ENCODE peak calls at places on chromosome X, in ten cellular contexts. One of them, this sample, is unnamed.

GRCh38 chrX:71992711-71993110 is 82.1 kb downstream of the NHSL2 start:
- DNase-seq in HEK293T: no peak
- DNase-seq in ureter: no peak
- DNase-seq in astrocyte: no peak
- DNase-seq in GM10248: no peak
- DNase-seq in activated CD8-positive, alpha-beta memory T cell treated with anti-CD3 and anti-CD28 coated beads for 24 hours: no peak
- DNase-seq in activated naive CD4-positive, alpha-beta T cell treated with anti-CD3 and anti-CD28 coated beads, Interleukin-2, amount 10 ng/mL, durations not matched to agents 7 days and 5 days: peak
- DNase-seq in GM13976: no peak
- DNase-seq in breast epithelium: no peak
- DNase-seq in anterior cingulate cortex: no peak
- DNase-seq in this sample: no peak

GRCh38 chrX:20378291-20378920 is 111.7 kb upstream of the RPS6KA3 start:
- DNase-seq in GM13976: no peak
- DNase-seq in activated CD8-positive, alpha-beta memory T cell treated with anti-CD3 and anti-CD28 coated beads for 24 hours: no peak
- DNase-seq in breast epithelium: no peak
- DNase-seq in HEK293T: no peak
- DNase-seq in GM10248: peak
- DNase-seq in anterior cingulate cortex: no peak
- DNase-seq in ureter: no peak
- DNase-seq in astrocyte: peak
- DNase-seq in activated naive CD4-positive, alpha-beta T cell treated with anti-CD3 and anti-CD28 coated beads, Interleukin-2, amount 10 ng/mL, durations not matched to agents 7 days and 5 days: peak
- DNase-seq in this sample: no peak

GRCh38 chrX:72526534-72527508 is 45.8 kb downstream of the HDAC8 start:
- DNase-seq in breast epithelium: no peak
- DNase-seq in activated CD8-positive, alpha-beta memory T cell treated with anti-CD3 and anti-CD28 coated beads for 24 hours: no peak
- DNase-seq in GM13976: no peak
- DNase-seq in ureter: no peak
- DNase-seq in astrocyte: peak
- DNase-seq in GM10248: no peak
- DNase-seq in HEK293T: no peak
- DNase-seq in activated naive CD4-positive, alpha-beta T cell treated with anti-CD3 and anti-CD28 coated beads, Interleukin-2, amount 10 ng/mL, durations not matched to agents 7 days and 5 days: no peak
- DNase-seq in anterior cingulate cortex: no peak
- DNase-seq in this sample: no peak

GRCh38 chrX:136162827-136163427 is 15.6 kb downstream of the FHL1 start:
- DNase-seq in GM13976: peak
- DNase-seq in activated naive CD4-positive, alpha-beta T cell treated with anti-CD3 and anti-CD28 coated beads, Interleukin-2, amount 10 ng/mL, durations not matched to agents 7 days and 5 days: peak
- DNase-seq in GM10248: peak
- DNase-seq in ureter: no peak
- DNase-seq in anterior cingulate cortex: peak
- DNase-seq in astrocyte: no peak
- DNase-seq in activated CD8-positive, alpha-beta memory T cell treated with anti-CD3 and anti-CD28 coated beads for 24 hours: peak
- DNase-seq in breast epithelium: no peak
- DNase-seq in HEK293T: peak
- DNase-seq in this sample: peak

GRCh38 chrX:53280703-53281320 is 572 bp downstream of the IQSEC2 start:
- DNase-seq in activated naive CD4-positive, alpha-beta T cell treated with anti-CD3 and anti-CD28 coated beads, Interleukin-2, amount 10 ng/mL, durations not matched to agents 7 days and 5 days: no peak
- DNase-seq in GM10248: no peak
- DNase-seq in astrocyte: peak
- DNase-seq in HEK293T: no peak
- DNase-seq in ureter: no peak
- DNase-seq in anterior cingulate cortex: no peak
- DNase-seq in breast epithelium: no peak
- DNase-seq in GM13976: no peak
- DNase-seq in activated CD8-positive, alpha-beta memory T cell treated with anti-CD3 and anti-CD28 coated beads for 24 hours: no peak
- DNase-seq in this sample: peak

GRCh38 chrX:149259241-149259640 is 245.9 kb downstream of the IDS start:
- DNase-seq in astrocyte: peak
- DNase-seq in breast epithelium: no peak
- DNase-seq in anterior cingulate cortex: no peak
- DNase-seq in HEK293T: no peak
- DNase-seq in GM13976: no peak
- DNase-seq in GM10248: no peak
- DNase-seq in ureter: no peak
- DNase-seq in activated naive CD4-positive, alpha-beta T cell treated with anti-CD3 and anti-CD28 coated beads, Interleukin-2, amount 10 ng/mL, durations not matched to agents 7 days and 5 days: no peak
- DNase-seq in activated CD8-positive, alpha-beta memory T cell treated with anti-CD3 and anti-CD28 coated beads for 24 hours: no peak
- DNase-seq in this sample: no peak

GRCh38 chrX:100829730-100830129 is 9.5 kb downstream of the CSTF2 start:
- DNase-seq in ureter: no peak
- DNase-seq in activated CD8-positive, alpha-beta memory T cell treated with anti-CD3 and anti-CD28 coated beads for 24 hours: no peak
- DNase-seq in activated naive CD4-positive, alpha-beta T cell treated with anti-CD3 and anti-CD28 coated beads, Interleukin-2, amount 10 ng/mL, durations not matched to agents 7 days and 5 days: no peak
- DNase-seq in GM13976: no peak
- DNase-seq in astrocyte: peak
- DNase-seq in GM10248: peak
- DNase-seq in breast epithelium: no peak
- DNase-seq in anterior cingulate cortex: no peak
- DNase-seq in HEK293T: no peak
- DNase-seq in this sample: no peak

GRCh38 chrX:69109036-69109663 is 56.1 kb downstream of the PJA1 start:
- DNase-seq in astrocyte: no peak
- DNase-seq in activated CD8-positive, alpha-beta memory T cell treated with anti-CD3 and anti-CD28 coated beads for 24 hours: no peak
- DNase-seq in HEK293T: no peak
- DNase-seq in ureter: no peak
- DNase-seq in GM10248: no peak
- DNase-seq in activated naive CD4-positive, alpha-beta T cell treated with anti-CD3 and anti-CD28 coated beads, Interleukin-2, amount 10 ng/mL, durations not matched to agents 7 days and 5 days: no peak
- DNase-seq in breast epithelium: no peak
- DNase-seq in GM13976: no peak
- DNase-seq in anterior cingulate cortex: no peak
- DNase-seq in this sample: no peak

GRCh38 chrX:11407331-11408110 is 114.3 kb downstream of the AMELX start:
- DNase-seq in anterior cingulate cortex: no peak
- DNase-seq in astrocyte: peak
- DNase-seq in GM13976: no peak
- DNase-seq in breast epithelium: no peak
- DNase-seq in activated naive CD4-positive, alpha-beta T cell treated with anti-CD3 and anti-CD28 coated beads, Interleukin-2, amount 10 ng/mL, durations not matched to agents 7 days and 5 days: no peak
- DNase-seq in HEK293T: no peak
- DNase-seq in ureter: no peak
- DNase-seq in GM10248: no peak
- DNase-seq in activated CD8-positive, alpha-beta memory T cell treated with anti-CD3 and anti-CD28 coated beads for 24 hours: no peak
- DNase-seq in this sample: no peak

GRCh38 chrX:116596010-116596409 is 133.2 kb upstream of the CT83 start:
- DNase-seq in HEK293T: no peak
- DNase-seq in astrocyte: no peak
- DNase-seq in activated naive CD4-positive, alpha-beta T cell treated with anti-CD3 and anti-CD28 coated beads, Interleukin-2, amount 10 ng/mL, durations not matched to agents 7 days and 5 days: no peak
- DNase-seq in breast epithelium: no peak
- DNase-seq in GM13976: no peak
- DNase-seq in activated CD8-positive, alpha-beta memory T cell treated with anti-CD3 and anti-CD28 coated beads for 24 hours: no peak
- DNase-seq in anterior cingulate cortex: no peak
- DNase-seq in ureter: no peak
- DNase-seq in GM10248: no peak
- DNase-seq in this sample: no peak

GRCh38 chrX:72107320-72107719 is 24.4 kb downstream of the RTL5 start:
- DNase-seq in ureter: no peak
- DNase-seq in GM13976: no peak
- DNase-seq in breast epithelium: no peak
- DNase-seq in activated naive CD4-positive, alpha-beta T cell treated with anti-CD3 and anti-CD28 coated beads, Interleukin-2, amount 10 ng/mL, durations not matched to agents 7 days and 5 days: no peak
- DNase-seq in astrocyte: no peak
- DNase-seq in GM10248: no peak
- DNase-seq in HEK293T: no peak
- DNase-seq in activated CD8-positive, alpha-beta memory T cell treated with anti-CD3 and anti-CD28 coated beads for 24 hours: no peak
- DNase-seq in anterior cingulate cortex: no peak
- DNase-seq in this sample: no peak

GRCh38 chrX:123339201-123339905 is 155.3 kb downstream of the GRIA3 start:
- DNase-seq in activated naive CD4-positive, alpha-beta T cell treated with anti-CD3 and anti-CD28 coated beads, Interleukin-2, amount 10 ng/mL, durations not matched to agents 7 days and 5 days: no peak
- DNase-seq in activated CD8-positive, alpha-beta memory T cell treated with anti-CD3 and anti-CD28 coated beads for 24 hours: no peak
- DNase-seq in astrocyte: peak
- DNase-seq in anterior cingulate cortex: no peak
- DNase-seq in ureter: no peak
- DNase-seq in HEK293T: no peak
- DNase-seq in GM10248: no peak
- DNase-seq in GM13976: no peak
- DNase-seq in breast epithelium: no peak
- DNase-seq in this sample: no peak

GRCh38 chrX:129318375-129318774 is 204.9 kb downstream of the SMARCA1 start:
- DNase-seq in astrocyte: no peak
- DNase-seq in anterior cingulate cortex: no peak
- DNase-seq in GM13976: peak
- DNase-seq in GM10248: no peak
- DNase-seq in activated naive CD4-positive, alpha-beta T cell treated with anti-CD3 and anti-CD28 coated beads, Interleukin-2, amount 10 ng/mL, durations not matched to agents 7 days and 5 days: peak
- DNase-seq in ureter: no peak
- DNase-seq in HEK293T: peak
- DNase-seq in activated CD8-positive, alpha-beta memory T cell treated with anti-CD3 and anti-CD28 coated beads for 24 hours: no peak
- DNase-seq in breast epithelium: no peak
- DNase-seq in this sample: no peak

GRCh38 chrX:56576721-56577120 is 13.3 kb downstream of the UBQLN2 start:
- DNase-seq in astrocyte: no peak
- DNase-seq in ureter: no peak
- DNase-seq in breast epithelium: no peak
- DNase-seq in activated naive CD4-positive, alpha-beta T cell treated with anti-CD3 and anti-CD28 coated beads, Interleukin-2, amount 10 ng/mL, durations not matched to agents 7 days and 5 days: no peak
- DNase-seq in anterior cingulate cortex: no peak
- DNase-seq in HEK293T: no peak
- DNase-seq in GM13976: no peak
- DNase-seq in activated CD8-positive, alpha-beta memory T cell treated with anti-CD3 and anti-CD28 coated beads for 24 hours: no peak
- DNase-seq in GM10248: no peak
- DNase-seq in this sample: no peak

GRCh38 chrX:110669572-110669971 is 126.0 kb downstream of the CHRDL1 start:
- DNase-seq in GM10248: no peak
- DNase-seq in breast epithelium: no peak
- DNase-seq in GM13976: no peak
- DNase-seq in astrocyte: no peak
- DNase-seq in ureter: no peak
- DNase-seq in HEK293T: no peak
- DNase-seq in activated naive CD4-positive, alpha-beta T cell treated with anti-CD3 and anti-CD28 coated beads, Interleukin-2, amount 10 ng/mL, durations not matched to agents 7 days and 5 days: no peak
- DNase-seq in anterior cingulate cortex: no peak
- DNase-seq in activated CD8-positive, alpha-beta memory T cell treated with anti-CD3 and anti-CD28 coated beads for 24 hours: no peak
- DNase-seq in this sample: no peak

GRCh38 chrX:107747596-107748161 is 27.9 kb downstream of the TSC22D3 start:
- DNase-seq in astrocyte: peak
- DNase-seq in ureter: no peak
- DNase-seq in activated CD8-positive, alpha-beta memory T cell treated with anti-CD3 and anti-CD28 coated beads for 24 hours: no peak
- DNase-seq in anterior cingulate cortex: no peak
- DNase-seq in GM10248: no peak
- DNase-seq in HEK293T: peak
- DNase-seq in activated naive CD4-positive, alpha-beta T cell treated with anti-CD3 and anti-CD28 coated beads, Interleukin-2, amount 10 ng/mL, durations not matched to agents 7 days and 5 days: no peak
- DNase-seq in breast epithelium: no peak
- DNase-seq in GM13976: no peak
- DNase-seq in this sample: no peak

GRCh38 chrX:20639115-20639514 is 372.4 kb upstream of the RPS6KA3 start:
- DNase-seq in anterior cingulate cortex: no peak
- DNase-seq in breast epithelium: no peak
- DNase-seq in GM10248: no peak
- DNase-seq in HEK293T: no peak
- DNase-seq in activated naive CD4-positive, alpha-beta T cell treated with anti-CD3 and anti-CD28 coated beads, Interleukin-2, amount 10 ng/mL, durations not matched to agents 7 days and 5 days: no peak
- DNase-seq in activated CD8-positive, alpha-beta memory T cell treated with anti-CD3 and anti-CD28 coated beads for 24 hours: no peak
- DNase-seq in GM13976: no peak
- DNase-seq in ureter: no peak
- DNase-seq in astrocyte: no peak
- DNase-seq in this sample: no peak

GRCh38 chrX:78024349-78025108 is 55.1 kb upstream of the PGAM4 start:
- DNase-seq in ureter: no peak
- DNase-seq in anterior cingulate cortex: no peak
- DNase-seq in activated CD8-positive, alpha-beta memory T cell treated with anti-CD3 and anti-CD28 coated beads for 24 hours: peak
- DNase-seq in activated naive CD4-positive, alpha-beta T cell treated with anti-CD3 and anti-CD28 coated beads, Interleukin-2, amount 10 ng/mL, durations not matched to agents 7 days and 5 days: peak
- DNase-seq in GM10248: peak
- DNase-seq in astrocyte: no peak
- DNase-seq in GM13976: peak
- DNase-seq in HEK293T: peak
- DNase-seq in breast epithelium: no peak
- DNase-seq in this sample: no peak

GRCh38 chrX:12360991-12361598 is 222.8 kb downstream of the FRMPD4 start:
- DNase-seq in activated naive CD4-positive, alpha-beta T cell treated with anti-CD3 and anti-CD28 coated beads, Interleukin-2, amount 10 ng/mL, durations not matched to agents 7 days and 5 days: no peak
- DNase-seq in GM13976: no peak
- DNase-seq in astrocyte: peak
- DNase-seq in anterior cingulate cortex: no peak
- DNase-seq in ureter: no peak
- DNase-seq in activated CD8-positive, alpha-beta memory T cell treated with anti-CD3 and anti-CD28 coated beads for 24 hours: no peak
- DNase-seq in breast epithelium: no peak
- DNase-seq in HEK293T: no peak
- DNase-seq in GM10248: no peak
- DNase-seq in this sample: no peak

GRCh38 chrX:136397001-136397400 is 90.7 kb upstream of the BRS3 start:
- DNase-seq in anterior cingulate cortex: no peak
- DNase-seq in activated naive CD4-positive, alpha-beta T cell treated with anti-CD3 and anti-CD28 coated beads, Interleukin-2, amount 10 ng/mL, durations not matched to agents 7 days and 5 days: no peak
- DNase-seq in ureter: no peak
- DNase-seq in activated CD8-positive, alpha-beta memory T cell treated with anti-CD3 and anti-CD28 coated beads for 24 hours: no peak
- DNase-seq in GM13976: no peak
- DNase-seq in GM10248: no peak
- DNase-seq in breast epithelium: no peak
- DNase-seq in astrocyte: no peak
- DNase-seq in HEK293T: no peak
- DNase-seq in this sample: no peak

GRCh38 chrX:129877401-129877800 is 28.6 kb upstream of the UTP14A start:
- DNase-seq in anterior cingulate cortex: no peak
- DNase-seq in activated CD8-positive, alpha-beta memory T cell treated with anti-CD3 and anti-CD28 coated beads for 24 hours: no peak
- DNase-seq in astrocyte: peak
- DNase-seq in GM10248: no peak
- DNase-seq in breast epithelium: no peak
- DNase-seq in ureter: no peak
- DNase-seq in HEK293T: no peak
- DNase-seq in GM13976: no peak
- DNase-seq in activated naive CD4-positive, alpha-beta T cell treated with anti-CD3 and anti-CD28 coated beads, Interleukin-2, amount 10 ng/mL, durations not matched to agents 7 days and 5 days: no peak
- DNase-seq in this sample: no peak

GRCh38 chrX:108947205-108947604 is 210.8 kb upstream of the IRS4 start:
- DNase-seq in GM10248: no peak
- DNase-seq in ureter: no peak
- DNase-seq in activated naive CD4-positive, alpha-beta T cell treated with anti-CD3 and anti-CD28 coated beads, Interleukin-2, amount 10 ng/mL, durations not matched to agents 7 days and 5 days: no peak
- DNase-seq in astrocyte: no peak
- DNase-seq in GM13976: no peak
- DNase-seq in breast epithelium: no peak
- DNase-seq in activated CD8-positive, alpha-beta memory T cell treated with anti-CD3 and anti-CD28 coated beads for 24 hours: no peak
- DNase-seq in HEK293T: no peak
- DNase-seq in anterior cingulate cortex: no peak
- DNase-seq in this sample: no peak

GRCh38 chrX:133380882-133381619 is 34.2 kb downstream of the GPC4 start:
- DNase-seq in astrocyte: no peak
- DNase-seq in GM13976: no peak
- DNase-seq in activated naive CD4-positive, alpha-beta T cell treated with anti-CD3 and anti-CD28 coated beads, Interleukin-2, amount 10 ng/mL, durations not matched to agents 7 days and 5 days: no peak
- DNase-seq in activated CD8-positive, alpha-beta memory T cell treated with anti-CD3 and anti-CD28 coated beads for 24 hours: no peak
- DNase-seq in ureter: no peak
- DNase-seq in breast epithelium: no peak
- DNase-seq in HEK293T: no peak
- DNase-seq in GM10248: no peak
- DNase-seq in anterior cingulate cortex: no peak
- DNase-seq in this sample: no peak

GRCh38 chrX:130507015-130507414 is 105.2 kb downstream of the RBMX2 start:
- DNase-seq in activated CD8-positive, alpha-beta memory T cell treated with anti-CD3 and anti-CD28 coated beads for 24 hours: no peak
- DNase-seq in astrocyte: no peak
- DNase-seq in breast epithelium: no peak
- DNase-seq in anterior cingulate cortex: no peak
- DNase-seq in GM10248: no peak
- DNase-seq in activated naive CD4-positive, alpha-beta T cell treated with anti-CD3 and anti-CD28 coated beads, Interleukin-2, amount 10 ng/mL, durations not matched to agents 7 days and 5 days: no peak
- DNase-seq in HEK293T: no peak
- DNase-seq in ureter: no peak
- DNase-seq in GM13976: no peak
- DNase-seq in this sample: no peak

GRCh38 chrX:43718081-43718480 is 62.0 kb downstream of the MAOA start:
- DNase-seq in breast epithelium: no peak
- DNase-seq in anterior cingulate cortex: no peak
- DNase-seq in astrocyte: no peak
- DNase-seq in activated CD8-positive, alpha-beta memory T cell treated with anti-CD3 and anti-CD28 coated beads for 24 hours: no peak
- DNase-seq in HEK293T: no peak
- DNase-seq in GM10248: no peak
- DNase-seq in activated naive CD4-positive, alpha-beta T cell treated with anti-CD3 and anti-CD28 coated beads, Interleukin-2, amount 10 ng/mL, durations not matched to agents 7 days and 5 days: no peak
- DNase-seq in GM13976: no peak
- DNase-seq in ureter: no peak
- DNase-seq in this sample: no peak

GRCh38 chrX:130110379-130111219 is at the start of gene ELF4:
- DNase-seq in astrocyte: no peak
- DNase-seq in ureter: no peak
- DNase-seq in GM13976: peak
- DNase-seq in GM10248: peak
- DNase-seq in anterior cingulate cortex: no peak
- DNase-seq in HEK293T: peak
- DNase-seq in breast epithelium: no peak
- DNase-seq in activated CD8-positive, alpha-beta memory T cell treated with anti-CD3 and anti-CD28 coated beads for 24 hours: peak
- DNase-seq in activated naive CD4-positive, alpha-beta T cell treated with anti-CD3 and anti-CD28 coated beads, Interleukin-2, amount 10 ng/mL, durations not matched to agents 7 days and 5 days: peak
- DNase-seq in this sample: no peak

GRCh38 chrX:110420771-110421498 is 62.3 kb downstream of the RTL9 start:
- DNase-seq in anterior cingulate cortex: peak
- DNase-seq in astrocyte: no peak
- DNase-seq in HEK293T: peak
- DNase-seq in ureter: no peak
- DNase-seq in GM13976: peak
- DNase-seq in activated naive CD4-positive, alpha-beta T cell treated with anti-CD3 and anti-CD28 coated beads, Interleukin-2, amount 10 ng/mL, durations not matched to agents 7 days and 5 days: no peak
- DNase-seq in breast epithelium: no peak
- DNase-seq in GM10248: no peak
- DNase-seq in activated CD8-positive, alpha-beta memory T cell treated with anti-CD3 and anti-CD28 coated beads for 24 hours: no peak
- DNase-seq in this sample: no peak

GRCh38 chrX:54230440-54231148 is 47.5 kb upstream of the FAM120C start:
- DNase-seq in ureter: no peak
- DNase-seq in activated CD8-positive, alpha-beta memory T cell treated with anti-CD3 and anti-CD28 coated beads for 24 hours: no peak
- DNase-seq in GM10248: no peak
- DNase-seq in activated naive CD4-positive, alpha-beta T cell treated with anti-CD3 and anti-CD28 coated beads, Interleukin-2, amount 10 ng/mL, durations not matched to agents 7 days and 5 days: no peak
- DNase-seq in astrocyte: peak
- DNase-seq in GM13976: no peak
- DNase-seq in breast epithelium: no peak
- DNase-seq in HEK293T: no peak
- DNase-seq in anterior cingulate cortex: no peak
- DNase-seq in this sample: no peak